ENCODE peak calls at places on chromosomes 2 and 18, in ten cellular contexts. Y is sciatic nerve, F is hypothalamus, H is fibroblast of the conjunctiva, B is dorsolateral prefrontal cortex, G is aorta, U is ureter, E is left ventricle myocardium inferior, K is T-helper 2 cell, I is heart left ventricle. D is an unnamed sample.

GRCh38 chr18:28095041-28095440 is 81.9 kb downstream of the CDH2 start:
- DNase-seq in B (no peak), G (no peak), I (no peak), U (no peak), E (no peak), F (no peak), H (no peak), Y (no peak), K (no peak), D (no peak)

GRCh38 chr2:232102380-232102779 is 140.9 kb downstream of the DIS3L2 start:
- DNase-seq in Y (no peak), K (no peak), I (no peak), F (no peak), B (no peak), G (no peak), H (no peak), E (no peak), U (no peak), D (no peak)

GRCh38 chr18:10442551-10442971 is 11.9 kb upstream of the APCDD1 start:
- DNase-seq in Y (no peak), K (no peak), I (no peak), H (no peak), B (peak), U (no peak), E (no peak), G (no peak), F (no peak), D (no peak)

GRCh38 chr2:186129767-186130581 is 356.1 kb upstream of the ZC3H15 start:
- DNase-seq in I (no peak), E (no peak), K (no peak), B (no peak), G (no peak), U (no peak), H (peak), F (no peak), Y (no peak), D (no peak)

GRCh38 chr2:33791625-33792024 is 192.5 kb upstream of the FAM98A start:
- DNase-seq in I (no peak), H (peak), F (no peak), Y (no peak), K (no peak), U (no peak), G (peak), B (no peak), E (no peak), D (peak)

GRCh38 chr2:15359716-15360531 is 201.2 kb downstream of the NBAS start:
- DNase-seq in F (no peak), I (no peak), U (no peak), H (peak), K (no peak), Y (no peak), E (no peak), G (no peak), B (no peak), D (no peak)

GRCh38 chr18:10437837-10438236 is 16.6 kb upstream of the APCDD1 start:
- DNase-seq in I (no peak), Y (no peak), G (no peak), E (no peak), K (no peak), B (no peak), H (no peak), U (no peak), F (no peak), D (no peak)

GRCh38 chr2:21404827-21405625 is 281.3 kb downstream of the TDRD15 start:
- DNase-seq in H (no peak), I (no peak), K (no peak), E (no peak), G (no peak), B (no peak), F (no peak), U (no peak), Y (no peak), D (no peak)

GRCh38 chr2:237380768-237381167 is 33.2 kb downstream of the COL6A3 start:
- DNase-seq in H (no peak), I (no peak), B (no peak), E (no peak), F (no peak), Y (no peak), K (no peak), G (no peak), U (no peak), D (no peak)

GRCh38 chr18:136433-136832 is 21.9 kb upstream of the USP14 start:
- DNase-seq in G (no peak), K (no peak), I (no peak), B (no peak), E (no peak), U (no peak), F (no peak), Y (no peak), H (no peak), D (no peak)

GRCh38 chr2:150587547-150588209 is 100.2 kb upstream of the RND3 start:
- DNase-seq in U (no peak), E (no peak), H (peak), Y (no peak), I (no peak), B (no peak), F (no peak), G (no peak), K (no peak), D (no peak)

GRCh38 chr2:17803492-17803891 is 12.8 kb upstream of the MSGN1 start:
- DNase-seq in U (no peak), Y (no peak), H (no peak), K (no peak), I (no peak), B (no peak), E (no peak), F (no peak), G (no peak), D (no peak)

GRCh38 chr18:46832856-46833255 is 76.0 kb upstream of the ST8SIA5 start:
- DNase-seq in G (no peak), H (no peak), F (no peak), B (no peak), E (no peak), U (no peak), Y (no peak), K (no peak), I (no peak), D (no peak)

GRCh38 chr2:85797959-85798358 is 44.2 kb downstream of the ATOH8 start:
- DNase-seq in K (no peak), U (no peak), E (no peak), Y (no peak), F (no peak), H (no peak), I (peak), B (no peak), G (peak), D (no peak)

GRCh38 chr18:44799422-44800421 is 119.0 kb downstream of the SETBP1 start:
- DNase-seq in G (no peak), B (no peak), I (no peak), H (no peak), Y (no peak), U (no peak), F (no peak), E (no peak), K (no peak), D (no peak)